ENCODE peak calls at places on chromosomes 2 and 18, in six cellular contexts. X is GM12878, Q is H1, R is K562, B is HepG2, W is SK-N-SH. V is an unnamed sample.

GRCh38 chr2:164964744-164965143 is 9.4 kb upstream of the SLC38A11 start:
- DNase-seq in X (no peak), R (no peak), W (no peak), Q (no peak), B (no peak), V (no peak)

GRCh38 chr2:134282638-134283400 is 28.9 kb downstream of the MGAT5 start:
- DNase-seq in X (peak), R (no peak), B (no peak), Q (no peak), W (no peak), V (no peak)

GRCh38 chr2:127606594-127607398 is 39.2 kb upstream of the GPR17 start:
- DNase-seq in W (no peak), Q (no peak), R (no peak), X (no peak), B (no peak), V (no peak)

GRCh38 chr2:127105656-127106456 is 1.1 kb downstream of the BIN1 start:
- DNase-seq in R (no peak), W (peak), Q (peak), X (no peak), B (no peak), V (no peak)

GRCh38 chr2:37388074-37388473 is 43.6 kb downstream of the QPCT start:
- DNase-seq in X (no peak), Q (peak), W (no peak), B (no peak), R (no peak), V (no peak)

GRCh38 chr2:187638840-187639239 is 84.6 kb upstream of the TFPI start:
- DNase-seq in X (no peak), B (no peak), W (no peak), R (no peak), Q (no peak), V (no peak)

GRCh38 chr2:238098854-238099708 is 1.1 kb upstream of the ESPNL start:
- DNase-seq in Q (peak), R (no peak), X (no peak), W (peak), B (no peak), V (no peak)

GRCh38 chr2:222568866-222569265 is 87.0 kb downstream of the FARSB start:
- DNase-seq in B (no peak), R (no peak), W (no peak), Q (no peak), X (no peak), V (no peak)

GRCh38 chr2:112048887-112049286 is 6.2 kb upstream of the TMEM87B start:
- DNase-seq in B (peak), R (peak), X (no peak), Q (no peak), W (peak), V (peak)

GRCh38 chr2:45652090-45653050 is 895 bp downstream of the PRKCE start:
- DNase-seq in Q (peak), W (peak), R (no peak), B (no peak), X (no peak), V (peak)

GRCh38 chr2:224951723-224952481 is 90.4 kb downstream of the DOCK10 start:
- DNase-seq in R (no peak), X (no peak), W (no peak), B (no peak), Q (no peak), V (no peak)

GRCh38 chr2:58140508-58141072 is 94.0 kb downstream of the VRK2 start:
- DNase-seq in B (no peak), X (no peak), R (no peak), Q (no peak), W (no peak), V (no peak)

GRCh38 chr2:239445771-239446524 is 45.1 kb upstream of the HDAC4 start:
- DNase-seq in W (no peak), Q (no peak), R (no peak), X (no peak), B (peak), V (no peak)

GRCh38 chr2:160367887-160368286 is 125.7 kb downstream of the RBMS1 start:
- DNase-seq in X (peak), W (no peak), B (no peak), Q (no peak), R (no peak), V (peak)

GRCh38 chr2:201696151-201696659 is 2.2 kb downstream of the MPP4 start:
- DNase-seq in Q (no peak), W (no peak), X (no peak), R (no peak), B (no peak), V (no peak)

GRCh38 chr2:203574824-203575223 is 39.7 kb upstream of the RAPH1 start:
- DNase-seq in W (no peak), R (no peak), X (no peak), Q (no peak), B (no peak), V (no peak)

GRCh38 chr2:26412091-26412673 is 10.5 kb downstream of the DRC1 start:
- DNase-seq in Q (no peak), W (no peak), X (peak), R (peak), B (peak), V (peak)

GRCh38 chr2:240508832-240509545 is 48.8 kb downstream of the ANKMY1 start:
- DNase-seq in B (no peak), R (no peak), Q (no peak), X (no peak), W (peak), V (no peak)

GRCh38 chr2:148529745-148530144 is 114.8 kb upstream of the EPC2 start:
- DNase-seq in B (no peak), W (no peak), X (no peak), Q (no peak), R (no peak), V (no peak)

GRCh38 chr18:68438983-68439382 is 275.9 kb downstream of the TMX3 start:
- DNase-seq in W (no peak), B (no peak), Q (no peak), R (no peak), X (no peak), V (no peak)

DNA sequence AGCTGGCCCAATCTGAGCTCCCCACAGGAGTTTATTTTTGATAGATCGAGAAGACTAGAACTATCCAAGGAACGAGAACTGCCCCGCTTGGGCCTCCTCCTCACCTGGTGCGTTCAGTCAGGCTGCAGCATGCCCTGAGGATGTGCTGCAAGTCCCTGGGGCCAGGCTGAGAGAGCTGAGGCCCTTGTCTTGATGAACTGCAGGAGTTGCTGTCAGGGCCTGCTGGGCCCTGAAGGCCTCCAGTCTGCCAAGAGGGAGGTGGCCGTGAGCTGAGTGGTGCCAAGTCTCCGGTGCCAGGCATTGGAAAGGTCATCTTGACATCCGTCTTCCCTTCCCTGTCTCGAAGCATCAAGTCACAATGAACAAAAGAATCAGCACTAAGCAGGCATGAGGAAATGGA is 55.9 kb downstream of the CTIF start:
- DNase-seq in X (no peak), B (no peak), W (no peak), R (no peak), Q (no peak), V (no peak)
- TF ChIP-seq GABPA in X (no peak), B (no peak), W (no peak), R (no peak), Q (no peak), V (no peak)

GRCh38 chr2:196337618-196337953 is 166.2 kb upstream of the STK17B start:
- DNase-seq in X (no peak), Q (no peak), W (no peak), R (no peak), B (no peak), V (no peak)

GRCh38 chr2:196338440-196338839 is 167.1 kb upstream of the STK17B start:
- DNase-seq in B (no peak), X (no peak), Q (no peak), W (no peak), R (no peak), V (no peak)

GRCh38 chr2:196336206-196336605 is 164.8 kb upstream of the STK17B start:
- DNase-seq in Q (no peak), W (no peak), R (no peak), X (no peak), B (no peak), V (no peak)

GRCh38 chr2:196335238-196335637 is 163.9 kb upstream of the STK17B start:
- DNase-seq in X (no peak), R (no peak), B (no peak), W (no peak), Q (no peak), V (no peak)

DNA sequence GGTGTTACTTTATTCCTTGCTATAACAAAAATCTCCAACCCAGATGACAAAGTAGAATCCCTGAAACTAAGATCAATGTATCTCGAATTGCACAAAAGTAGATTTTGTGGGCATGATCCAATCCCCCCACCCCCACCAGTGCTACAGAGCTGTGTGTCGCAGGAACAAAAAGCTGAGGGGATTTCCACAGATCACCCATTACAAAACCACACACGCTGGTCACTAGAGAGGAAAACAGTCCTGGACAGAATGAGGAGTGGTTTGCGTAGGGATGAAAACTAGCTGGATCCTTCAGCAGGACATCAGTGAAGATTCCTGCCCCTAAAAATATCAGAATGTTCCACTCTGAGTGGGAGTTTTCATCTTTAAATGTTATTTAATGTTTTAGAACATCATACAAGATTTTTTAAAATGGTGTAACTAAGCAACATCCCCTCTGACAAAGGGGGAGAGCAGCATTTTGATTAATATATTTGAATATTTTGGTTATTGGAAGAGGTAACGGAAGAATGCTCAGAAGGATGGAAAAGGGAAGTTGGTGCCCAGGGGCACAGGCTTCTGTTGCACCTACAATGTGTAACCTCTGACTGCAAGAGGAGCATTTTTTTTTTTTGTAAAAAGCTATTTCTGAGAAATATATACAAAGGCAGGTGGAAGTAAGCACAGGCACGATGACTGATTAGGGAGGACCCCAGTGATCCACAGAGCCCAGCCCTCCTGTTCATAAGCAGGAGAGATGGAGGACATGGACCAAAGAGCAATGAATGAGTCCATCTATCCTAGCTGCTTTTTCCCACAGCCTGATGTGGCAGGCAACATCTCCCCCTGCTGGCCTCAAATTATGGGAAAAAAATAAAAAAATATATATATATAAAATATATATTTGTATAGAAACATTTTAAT is 165.6 kb upstream of the STK17B start:
- DNase-seq in X (peak), B (peak), Q (no peak), W (peak), R (peak), V (no peak)
- TF ChIP-seq GABPA in X (no peak), B (no peak), Q (no peak), W (no peak), R (no peak), V (no peak)

GRCh38 chr2:51734115-51734514 is 702.2 kb upstream of the NRXN1 start:
- DNase-seq in X (no peak), Q (no peak), W (no peak), R (no peak), B (no peak), V (no peak)
- TF ChIP-seq GABPA in X (no peak), Q (no peak), W (no peak), R (no peak), B (no peak), V (no peak)

GRCh38 chr2:220499281-220499680 is 871.9 kb downstream of the SLC4A3 start:
- DNase-seq in Q (no peak), R (no peak), B (no peak), W (no peak), X (no peak), V (no peak)
- TF ChIP-seq GABPA in Q (no peak), R (no peak), B (no peak), W (no peak), X (no peak), V (no peak)

DNA sequence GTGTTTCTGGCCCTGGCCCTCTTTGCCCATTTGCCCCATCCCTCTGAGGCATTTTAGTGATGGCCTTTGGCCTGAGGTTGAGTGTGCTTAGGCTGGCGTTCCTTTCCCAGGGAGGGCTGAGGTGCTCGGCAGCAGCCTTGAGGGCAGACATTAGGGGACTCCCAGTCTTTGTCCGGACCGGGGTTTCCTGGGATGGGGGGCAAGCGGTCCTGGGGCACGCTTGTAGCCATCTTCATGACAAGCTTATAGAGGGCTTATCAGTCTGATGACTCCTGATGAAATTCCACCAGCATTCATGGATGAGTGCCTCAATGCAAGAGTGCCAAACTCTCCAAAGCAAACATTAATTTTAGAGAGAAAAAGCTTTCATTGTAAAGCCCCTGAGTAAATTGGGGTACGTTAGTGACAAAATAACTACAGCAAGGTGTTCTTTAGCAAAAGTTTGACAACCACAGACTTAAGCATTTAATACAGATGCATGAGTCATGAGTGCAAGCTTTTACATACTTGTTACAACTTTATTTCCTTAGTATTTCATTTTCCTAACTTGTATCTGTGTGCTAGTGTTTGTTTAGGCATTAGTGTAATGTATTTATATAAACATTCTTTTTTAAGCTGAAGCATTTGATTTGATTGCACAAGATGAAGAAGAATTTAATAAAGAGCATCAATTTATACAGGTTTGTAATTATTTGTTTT is 45.6 kb downstream of the CEP192 start:
- DNase-seq in Q (no peak), W (no peak), X (no peak), R (no peak), B (no peak), V (no peak)
- TF ChIP-seq GABPA in Q (no peak), W (no peak), X (no peak), R (no peak), B (no peak), V (no peak)

DNA sequence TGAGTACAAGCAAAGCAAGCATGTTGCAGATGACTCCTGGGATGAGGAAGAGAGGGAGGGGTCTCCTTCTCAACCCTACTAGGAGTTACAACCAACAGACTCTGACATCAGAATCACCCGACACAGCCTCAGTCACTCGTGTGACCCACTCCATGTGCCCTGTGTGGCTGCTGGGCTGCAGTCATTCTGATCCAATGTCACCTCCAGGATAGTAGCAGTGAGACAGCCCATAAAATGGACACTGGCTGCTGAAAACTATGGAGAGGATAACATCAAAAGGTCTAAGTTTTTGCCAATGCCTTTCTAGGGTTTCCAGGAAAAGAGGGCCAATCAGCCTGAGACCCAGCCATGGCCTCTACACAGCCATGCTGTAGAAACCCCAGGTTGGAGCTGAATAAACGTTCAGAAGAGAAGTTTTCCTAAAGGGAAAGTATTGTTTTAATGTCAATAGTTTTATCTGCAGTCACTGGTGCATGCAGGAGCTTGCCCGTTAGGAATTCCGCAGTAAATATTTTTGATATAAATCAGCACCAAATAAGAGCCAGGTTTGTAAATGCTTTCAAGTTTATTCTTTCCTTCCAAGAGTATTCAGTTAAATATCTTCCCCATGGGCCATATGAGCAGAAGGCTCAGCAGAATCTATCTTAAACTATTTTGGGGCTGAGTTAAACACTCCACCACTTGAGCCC is 92.2 kb upstream of the PID1 start:
- DNase-seq in R (no peak), X (no peak), Q (no peak), W (no peak), B (no peak), V (no peak)
- TF ChIP-seq GABPA in R (no peak), X (no peak), Q (no peak), W (no peak), B (no peak), V (no peak)

GRCh38 chr2:4255491-4255890 is 552.1 kb downstream of the DCDC2C start:
- DNase-seq in Q (no peak), B (no peak), X (no peak), W (no peak), R (no peak), V (no peak)

GRCh38 chr2:4256351-4256750 is 553.0 kb downstream of the DCDC2C start:
- DNase-seq in B (no peak), X (no peak), Q (no peak), R (no peak), W (no peak), V (no peak)

GRCh38 chr2:4258563-4258962 is 555.2 kb downstream of the DCDC2C start:
- DNase-seq in R (no peak), B (peak), X (no peak), Q (no peak), W (no peak), V (no peak)
- TF ChIP-seq GABPA in R (no peak), B (no peak), X (no peak), Q (no peak), W (no peak), V (no peak)

DNA sequence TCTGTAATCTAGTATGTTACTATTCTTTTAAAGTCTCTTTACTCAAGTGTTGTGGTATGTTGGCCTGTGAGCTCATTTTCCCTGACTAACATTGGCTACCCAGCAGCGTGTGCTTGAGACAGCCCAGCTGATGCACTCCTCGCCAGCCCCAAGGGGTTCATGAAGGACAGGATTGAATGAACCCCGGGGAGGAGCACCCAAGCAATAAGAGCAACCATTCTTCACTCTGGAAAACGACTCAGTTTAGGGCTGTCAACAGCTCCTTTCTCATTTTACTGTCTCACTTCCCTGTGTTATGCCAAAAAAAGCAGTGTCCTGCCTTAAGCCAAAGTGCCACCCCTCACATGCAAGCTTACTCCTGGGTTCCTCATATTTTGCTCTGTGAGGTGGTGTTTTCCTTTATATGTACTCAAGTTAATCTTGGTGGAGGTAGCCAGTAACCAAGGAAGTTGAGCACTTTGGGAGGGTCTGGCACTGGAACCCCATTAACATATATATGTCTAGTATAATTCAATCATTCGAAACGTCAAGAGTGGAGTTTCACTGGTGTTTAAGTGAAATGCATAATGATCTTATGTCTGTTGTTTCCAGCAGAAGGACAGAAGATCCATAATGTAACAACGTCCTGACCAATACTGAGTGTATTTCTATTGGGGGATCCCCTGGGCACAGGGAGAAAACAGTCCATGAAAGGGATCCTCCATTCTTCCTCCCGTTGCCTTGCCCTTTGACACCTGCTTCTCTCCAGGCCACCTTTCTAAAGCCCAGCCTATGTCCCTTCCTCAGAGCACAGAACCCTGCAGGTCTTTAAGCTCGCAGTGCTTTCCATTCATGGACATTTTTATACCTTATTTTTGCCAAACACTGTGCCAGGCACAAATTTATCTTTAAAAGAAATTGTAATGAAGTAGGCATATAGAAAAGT is 43.2 kb downstream of the ATIC start:
- DNase-seq in X (no peak), B (no peak), R (no peak), Q (no peak), W (no peak), V (no peak)
- TF ChIP-seq GABPA in X (no peak), B (no peak), R (no peak), Q (no peak), W (no peak), V (no peak)

DNA sequence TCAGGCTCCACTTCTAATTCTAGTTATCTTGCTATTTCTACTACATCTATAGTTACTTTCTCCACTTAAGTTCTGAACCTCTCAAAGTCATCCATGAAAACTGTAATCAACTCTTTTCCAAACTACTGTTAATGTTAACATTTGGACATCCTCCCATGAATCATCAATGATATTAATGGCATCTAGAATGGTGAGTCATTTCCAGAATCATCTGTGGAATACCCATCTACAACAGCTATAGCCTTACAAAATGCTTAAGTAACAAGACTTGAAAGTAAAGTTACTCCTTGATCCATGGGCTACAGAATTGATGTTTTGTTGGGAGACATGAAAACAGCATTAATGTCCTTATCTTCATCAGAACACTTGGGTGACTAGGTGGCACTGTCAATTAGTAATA is 35.4 kb downstream of the BARD1 start:
- DNase-seq in B (no peak), Q (no peak), X (no peak), W (no peak), R (no peak), V (no peak)
- TF ChIP-seq GABPA in B (no peak), Q (no peak), X (no peak), W (no peak), R (no peak), V (no peak)